ENCODE peak calls at places on chromosomes 6 and 20, in nine cellular contexts. One of them, this sample, is unnamed.
A peak's percentile ranks its signal among the peaks of the same experiment; 100 is the strongest.

GRCh38 chr20:47749367-47749766 is 35.9 kb downstream of the SULF2 start:
- DNase-seq in stimulated activated CD4-positive, alpha-beta T cell treated with anti-CD3 and anti-CD28 coated beads, Interleukin-1b, Interleukin-23, amount 100 ng/mL, for 1 hour: no peak
- DNase-seq in A549: no peak
- DNase-seq in D721Med: no peak
- DNase-seq in glomerular endothelial cell: no peak
- DNase-seq in iris pigment epithelial cell: peak; percentile 8
- DNase-seq in PC-9: no peak
- DNase-seq in frontal cortex: no peak
- DNase-seq in cardiac fibroblast: no peak
- DNase-seq in this sample: no peak

GRCh38 chr6:16711551-16712249 is 49.6 kb downstream of the ATXN1 start:
- DNase-seq in glomerular endothelial cell: no peak
- DNase-seq in iris pigment epithelial cell: no peak
- DNase-seq in A549: no peak
- DNase-seq in stimulated activated CD4-positive, alpha-beta T cell treated with anti-CD3 and anti-CD28 coated beads, Interleukin-1b, Interleukin-23, amount 100 ng/mL, for 1 hour: no peak
- DNase-seq in cardiac fibroblast: peak; percentile 39
- DNase-seq in frontal cortex: no peak
- DNase-seq in PC-9: peak; percentile 91
- DNase-seq in D721Med: no peak
- DNase-seq in this sample: no peak

GRCh38 chr20:59820204-59821041 is 113.0 kb downstream of the SYCP2 start:
- DNase-seq in frontal cortex: peak; percentile 73
- DNase-seq in iris pigment epithelial cell: no peak
- DNase-seq in stimulated activated CD4-positive, alpha-beta T cell treated with anti-CD3 and anti-CD28 coated beads, Interleukin-1b, Interleukin-23, amount 100 ng/mL, for 1 hour: no peak
- DNase-seq in cardiac fibroblast: no peak
- DNase-seq in A549: no peak
- DNase-seq in glomerular endothelial cell: no peak
- DNase-seq in PC-9: peak; percentile 69
- DNase-seq in D721Med: no peak
- DNase-seq in this sample: no peak

GRCh38 chr6:47097092-47097945 is 55.2 kb upstream of the ADGRF1 start:
- DNase-seq in iris pigment epithelial cell: peak; percentile 86
- DNase-seq in D721Med: peak; percentile 19
- DNase-seq in stimulated activated CD4-positive, alpha-beta T cell treated with anti-CD3 and anti-CD28 coated beads, Interleukin-1b, Interleukin-23, amount 100 ng/mL, for 1 hour: no peak
- DNase-seq in A549: peak; percentile 55
- DNase-seq in PC-9: peak; percentile 81
- DNase-seq in frontal cortex: peak; percentile 59
- DNase-seq in cardiac fibroblast: peak; percentile 91
- DNase-seq in glomerular endothelial cell: peak; percentile 48
- DNase-seq in this sample: peak; percentile 74

GRCh38 chr6:33577106-33577535 is 3.0 kb downstream of the BAK1 start:
- DNase-seq in cardiac fibroblast: no peak
- DNase-seq in iris pigment epithelial cell: no peak
- DNase-seq in frontal cortex: peak; percentile 53
- DNase-seq in glomerular endothelial cell: no peak
- DNase-seq in stimulated activated CD4-positive, alpha-beta T cell treated with anti-CD3 and anti-CD28 coated beads, Interleukin-1b, Interleukin-23, amount 100 ng/mL, for 1 hour: no peak
- DNase-seq in PC-9: no peak
- DNase-seq in A549: no peak
- DNase-seq in D721Med: no peak
- DNase-seq in this sample: no peak

GRCh38 chr20:34874094-34874654 is 1.5 kb upstream of the GGT7 start:
- DNase-seq in stimulated activated CD4-positive, alpha-beta T cell treated with anti-CD3 and anti-CD28 coated beads, Interleukin-1b, Interleukin-23, amount 100 ng/mL, for 1 hour: no peak
- DNase-seq in frontal cortex: peak; percentile 70
- DNase-seq in glomerular endothelial cell: peak; percentile 67
- DNase-seq in A549: peak; percentile 87
- DNase-seq in PC-9: peak; percentile 66
- DNase-seq in D721Med: no peak
- DNase-seq in cardiac fibroblast: peak; percentile 93
- DNase-seq in iris pigment epithelial cell: peak; percentile 86
- DNase-seq in this sample: peak; percentile 87

GRCh38 chr6:55276745-55277627 is 50.3 kb upstream of the GFRAL start:
- DNase-seq in glomerular endothelial cell: peak; percentile 14
- DNase-seq in stimulated activated CD4-positive, alpha-beta T cell treated with anti-CD3 and anti-CD28 coated beads, Interleukin-1b, Interleukin-23, amount 100 ng/mL, for 1 hour: no peak
- DNase-seq in D721Med: no peak
- DNase-seq in cardiac fibroblast: peak; percentile 81
- DNase-seq in frontal cortex: peak; percentile 14
- DNase-seq in PC-9: peak; percentile 57
- DNase-seq in A549: peak; percentile 15
- DNase-seq in iris pigment epithelial cell: peak; percentile 73
- DNase-seq in this sample: peak; percentile 58

GRCh38 chr6:7528565-7528964 is 12.9 kb upstream of the DSP start:
- DNase-seq in PC-9: no peak
- DNase-seq in iris pigment epithelial cell: peak; percentile 74
- DNase-seq in stimulated activated CD4-positive, alpha-beta T cell treated with anti-CD3 and anti-CD28 coated beads, Interleukin-1b, Interleukin-23, amount 100 ng/mL, for 1 hour: no peak
- DNase-seq in frontal cortex: no peak
- DNase-seq in glomerular endothelial cell: no peak
- DNase-seq in A549: no peak
- DNase-seq in cardiac fibroblast: peak; percentile 88
- DNase-seq in D721Med: no peak
- DNase-seq in this sample: no peak

GRCh38 chr6:102928109-102928508 is 1534.6 kb downstream of the GRIK2 start:
- DNase-seq in stimulated activated CD4-positive, alpha-beta T cell treated with anti-CD3 and anti-CD28 coated beads, Interleukin-1b, Interleukin-23, amount 100 ng/mL, for 1 hour: no peak
- DNase-seq in iris pigment epithelial cell: no peak
- DNase-seq in A549: no peak
- DNase-seq in cardiac fibroblast: no peak
- DNase-seq in frontal cortex: no peak
- DNase-seq in D721Med: no peak
- DNase-seq in PC-9: no peak
- DNase-seq in glomerular endothelial cell: no peak
- DNase-seq in this sample: no peak

GRCh38 chr6:35674594-35674993 is 14.1 kb downstream of the FKBP5 start:
- DNase-seq in A549: no peak
- DNase-seq in iris pigment epithelial cell: no peak
- DNase-seq in PC-9: no peak
- DNase-seq in frontal cortex: no peak
- DNase-seq in D721Med: no peak
- DNase-seq in cardiac fibroblast: no peak
- DNase-seq in glomerular endothelial cell: no peak
- DNase-seq in stimulated activated CD4-positive, alpha-beta T cell treated with anti-CD3 and anti-CD28 coated beads, Interleukin-1b, Interleukin-23, amount 100 ng/mL, for 1 hour: no peak
- DNase-seq in this sample: no peak

GRCh38 chr6:139686308-139686707 is 311.9 kb upstream of the CITED2 start:
- DNase-seq in cardiac fibroblast: peak; percentile 29
- DNase-seq in A549: no peak
- DNase-seq in iris pigment epithelial cell: peak; percentile 55
- DNase-seq in PC-9: no peak
- DNase-seq in frontal cortex: no peak
- DNase-seq in glomerular endothelial cell: no peak
- DNase-seq in stimulated activated CD4-positive, alpha-beta T cell treated with anti-CD3 and anti-CD28 coated beads, Interleukin-1b, Interleukin-23, amount 100 ng/mL, for 1 hour: no peak
- DNase-seq in D721Med: no peak
- DNase-seq in this sample: no peak

GRCh38 chr6:38570750-38571149 is 69.0 kb downstream of the BTBD9 start:
- DNase-seq in iris pigment epithelial cell: peak; percentile 40
- DNase-seq in A549: no peak
- DNase-seq in cardiac fibroblast: peak; percentile 58
- DNase-seq in PC-9: no peak
- DNase-seq in glomerular endothelial cell: no peak
- DNase-seq in D721Med: no peak
- DNase-seq in frontal cortex: no peak
- DNase-seq in stimulated activated CD4-positive, alpha-beta T cell treated with anti-CD3 and anti-CD28 coated beads, Interleukin-1b, Interleukin-23, amount 100 ng/mL, for 1 hour: no peak
- DNase-seq in this sample: peak; percentile 20

GRCh38 chr6:34284563-34285545 is 36.0 kb upstream of the SMIM29 start:
- DNase-seq in PC-9: no peak
- DNase-seq in A549: no peak
- DNase-seq in iris pigment epithelial cell: peak; percentile 89
- DNase-seq in cardiac fibroblast: peak; percentile 88
- DNase-seq in glomerular endothelial cell: no peak
- DNase-seq in D721Med: no peak
- DNase-seq in stimulated activated CD4-positive, alpha-beta T cell treated with anti-CD3 and anti-CD28 coated beads, Interleukin-1b, Interleukin-23, amount 100 ng/mL, for 1 hour: no peak
- DNase-seq in frontal cortex: no peak
- DNase-seq in this sample: peak; percentile 48

GRCh38 chr20:51510961-51511360 is 31.6 kb downstream of the NFATC2 start:
- DNase-seq in A549: no peak
- DNase-seq in glomerular endothelial cell: no peak
- DNase-seq in cardiac fibroblast: no peak
- DNase-seq in D721Med: no peak
- DNase-seq in stimulated activated CD4-positive, alpha-beta T cell treated with anti-CD3 and anti-CD28 coated beads, Interleukin-1b, Interleukin-23, amount 100 ng/mL, for 1 hour: no peak
- DNase-seq in PC-9: no peak
- DNase-seq in frontal cortex: no peak
- DNase-seq in iris pigment epithelial cell: no peak
- DNase-seq in this sample: no peak

GRCh38 chr6:108955329-108955949 is 107.2 kb downstream of the ARMC2 start:
- DNase-seq in iris pigment epithelial cell: no peak
- DNase-seq in A549: no peak
- DNase-seq in stimulated activated CD4-positive, alpha-beta T cell treated with anti-CD3 and anti-CD28 coated beads, Interleukin-1b, Interleukin-23, amount 100 ng/mL, for 1 hour: no peak
- DNase-seq in cardiac fibroblast: no peak
- DNase-seq in PC-9: no peak
- DNase-seq in D721Med: no peak
- DNase-seq in glomerular endothelial cell: no peak
- DNase-seq in frontal cortex: no peak
- DNase-seq in this sample: no peak